ENCODE peak calls at places on chromosome 17, in ten cellular contexts. T is gastrocnemius medialis, H is adrenal gland, M is esophagus muscularis mucosa, V is prostate gland, L is HCT116, C is IMR-90, Z is transverse colon, G is thyroid gland, O is heart left ventricle. S is an unnamed sample.

GRCh38 chr17:18980682-18981384 is 23.7 kb downstream of the FAM83G start:
- DNase-seq in H (no peak), O (no peak), V (no peak), C (peak; percentile 88), L (no peak), M (no peak), T (no peak), Z (no peak), G (no peak), S (no peak)

GRCh38 chr17:61399131-61400057 is at the start of gene TBX2:
- DNase-seq in H (peak; percentile 60), O (peak; percentile 86), L (no peak), V (no peak), C (peak; percentile 96), G (peak; percentile 61), M (no peak), T (peak; percentile 19), Z (peak; percentile 55), S (peak; percentile 82)

GRCh38 chr17:45008191-45008590 is 40.1 kb upstream of the C1QL1 start:
- DNase-seq in L (no peak), O (no peak), C (no peak), T (no peak), H (no peak), M (no peak), Z (no peak), G (no peak), V (no peak), S (no peak)

GRCh38 chr17:67672592-67672991 is 45.1 kb upstream of the NOL11 start:
- DNase-seq in H (no peak), V (no peak), O (no peak), M (no peak), G (no peak), C (no peak), L (no peak), Z (peak; percentile 13), T (no peak), S (no peak)

GRCh38 chr17:19460695-19461094 is 49.7 kb downstream of the RNF112 start:
- DNase-seq in M (no peak), O (no peak), H (peak; percentile 58), T (no peak), L (no peak), G (no peak), Z (peak; percentile 22), C (no peak), V (no peak), S (no peak)

GRCh38 chr17:77750427-77751043 is 208.0 kb upstream of the TNRC6C start:
- DNase-seq in O (no peak), Z (no peak), H (no peak), L (no peak), V (no peak), G (no peak), C (no peak), M (no peak), T (no peak), S (no peak)

GRCh38 chr17:18182978-18183333 is 672 bp upstream of the ALKBH5 start:
- DNase-seq in O (peak; percentile 92), G (peak; percentile 82), Z (peak; percentile 82), L (no peak), V (peak; percentile 69), M (peak; percentile 96), H (peak; percentile 86), T (peak; percentile 59), C (peak; percentile 78), S (peak; percentile 68)

GRCh38 chr17:14227052-14227451 is 9.6 kb downstream of the CDRT15 start:
- DNase-seq in V (no peak), O (no peak), Z (no peak), G (no peak), H (no peak), L (no peak), M (no peak), C (no peak), T (no peak), S (no peak)

GRCh38 chr17:8732406-8733065 is 12.1 kb downstream of the CCDC42 start:
- DNase-seq in H (no peak), Z (no peak), L (no peak), M (no peak), C (no peak), G (no peak), O (no peak), T (no peak), V (no peak), S (no peak)

GRCh38 chr17:39636927-39637736 is at the start of gene STARD3:
- DNase-seq in O (peak; percentile 95), T (peak; percentile 84), Z (peak; percentile 96), V (peak; percentile 91), C (peak; percentile 82), G (peak; percentile 94), L (peak; percentile 73), M (peak; percentile 97), H (peak; percentile 94), S (peak; percentile 87)
- H3K4me1 ChIP-seq in O (peaks cover 51% of the 10 kb centered on the region), T (peaks cover 41% of the 10 kb centered on the region), Z (peaks cover 31% of the 10 kb centered on the region), V (peaks cover 26% of the 10 kb centered on the region), C (peaks cover 24% of the 10 kb centered on the region), G (peaks cover 16% of the 10 kb centered on the region), L (peaks cover 65% of the 10 kb centered on the region), M (peaks cover 74% of the 10 kb centered on the region), H (peaks cover 59% of the 10 kb centered on the region), S (peaks cover 39% of the 10 kb centered on the region)

DNA sequence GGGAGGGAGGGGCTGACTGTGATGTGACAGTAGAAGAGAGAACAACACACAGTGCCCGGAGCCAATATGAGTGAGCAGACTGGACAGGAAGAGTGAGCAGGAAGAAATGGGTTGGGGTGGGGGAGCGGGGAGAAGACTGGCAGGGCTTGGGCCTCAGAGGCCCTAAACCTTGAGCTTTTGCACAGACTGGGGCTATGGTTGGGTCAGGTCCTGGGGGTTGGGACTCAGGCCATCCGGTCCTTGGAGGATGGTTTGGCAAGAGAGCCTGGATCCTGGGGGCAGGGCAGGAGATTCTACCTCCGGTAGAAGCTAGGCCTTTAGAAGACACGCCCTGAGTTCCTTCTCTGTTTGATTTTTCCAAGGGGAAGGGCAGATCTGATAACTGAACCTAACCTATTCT is 1.1 kb downstream of the CAMTA2 start:
- DNase-seq in G (no peak), V (no peak), C (no peak), L (no peak), H (peak; percentile 56), O (no peak), Z (peak; percentile 37), M (no peak), T (no peak), S (no peak)
- TF ChIP-seq POLR2A in G (no peak), V (no peak), C (no peak), L (no peak), H (peak; percentile 16), O (no peak), Z (no peak), M (no peak), T (no peak), S (no peak)

GRCh38 chr17:64001091-64001579 is 3.0 kb downstream of the PRR29 start:
- DNase-seq in V (no peak), H (no peak), G (no peak), O (no peak), Z (no peak), C (no peak), L (no peak), T (no peak), M (no peak), S (no peak)

GRCh38 chr17:63999680-64000531 is 1.8 kb downstream of the PRR29 start:
- DNase-seq in O (no peak), G (no peak), T (no peak), L (no peak), Z (no peak), H (no peak), V (no peak), C (no peak), M (no peak), S (no peak)

GRCh38 chr17:64002658-64003525 is 4.7 kb downstream of the PRR29 start:
- DNase-seq in V (no peak), M (no peak), G (no peak), O (no peak), L (no peak), H (no peak), C (no peak), T (no peak), Z (no peak), S (no peak)

GRCh38 chr17:64003526-64004121 is 5.5 kb downstream of the PRR29 start:
- DNase-seq in H (no peak), L (no peak), C (no peak), M (no peak), Z (no peak), T (no peak), G (no peak), V (no peak), O (no peak), S (no peak)

GRCh38 chr17:64001763-64002529 is 3.8 kb downstream of the PRR29 start:
- DNase-seq in T (no peak), H (no peak), C (peak; percentile 12), G (no peak), O (peak; percentile 83), M (no peak), V (no peak), L (no peak), Z (no peak), S (no peak)
- TF ChIP-seq CTCF in T (no peak), H (no peak), C (no peak), G (no peak), O (no peak), M (no peak), V (no peak), L (no peak), Z (no peak), S (no peak)

GRCh38 chr17:50057521-50057991 is 1.6 kb downstream of the ITGA3 start:
- DNase-seq in V (no peak), H (no peak), O (no peak), T (no peak), C (no peak), Z (peak; percentile 79), L (no peak), G (no peak), M (no peak), S (no peak)
- H3K4me1 ChIP-seq in V (no peaks in the 10 kb centered on the region), H (peaks cover 64% of the 10 kb centered on the region), O (peaks cover 89% of the 10 kb centered on the region), T (peaks cover 67% of the 10 kb centered on the region), C (peaks cover 54% of the 10 kb centered on the region), Z (peaks cover 55% of the 10 kb centered on the region), L (peaks cover 86% of the 10 kb centered on the region), G (peaks cover 44% of the 10 kb centered on the region), M (peaks cover 89% of the 10 kb centered on the region), S (peaks cover 91% of the 10 kb centered on the region)

DNA sequence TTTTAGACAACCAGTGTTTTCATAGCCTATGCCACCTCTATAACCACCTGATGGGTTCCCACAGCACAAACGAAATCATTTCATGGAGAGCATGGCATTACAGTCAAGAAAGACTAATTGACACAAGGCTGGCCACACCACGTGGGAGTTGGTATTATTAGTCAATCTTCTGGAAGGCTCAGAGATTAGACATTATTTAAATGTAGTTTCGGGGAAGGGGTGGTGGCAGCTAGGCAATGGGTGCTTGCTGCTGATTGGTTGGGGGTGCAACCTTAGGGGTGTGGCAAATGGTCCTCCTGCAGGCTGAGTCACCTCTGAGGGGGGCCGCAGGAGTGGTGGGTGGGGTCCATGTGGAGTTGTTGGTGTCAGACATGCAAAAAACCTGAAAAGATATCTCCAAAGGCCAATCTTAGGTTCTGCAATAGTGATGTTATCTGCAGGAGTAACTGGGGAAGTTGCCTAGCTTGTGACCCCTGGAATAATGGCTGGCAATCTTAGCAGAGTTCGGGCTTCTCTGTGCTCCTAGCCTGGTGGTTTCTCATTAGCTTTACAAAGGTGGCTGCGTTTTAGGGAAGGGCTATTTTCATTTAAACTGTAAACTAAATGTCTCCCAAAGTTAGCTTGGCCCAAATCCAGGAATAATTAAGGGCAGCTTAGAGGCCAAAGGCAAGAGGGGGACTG is 4.6 kb downstream of the TEN1 start:
- DNase-seq in O (no peak), T (no peak), M (no peak), Z (no peak), G (no peak), L (no peak), V (no peak), C (no peak), H (peak; percentile 84), S (no peak)
- TF ChIP-seq POLR2A in O (no peak), T (no peak), M (no peak), Z (no peak), G (no peak), L (no peak), V (no peak), C (no peak), H (no peak), S (no peak)

S was measured in tibial nerve.